ENCODE peak calls at places on chromosomes 1 and 21, in eight cellular contexts. One of them, this sample, is unnamed.

GRCh38 chr1:21268281-21269239 is 21.7 kb downstream of the ECE1 start:
- DNase-seq in cardiac muscle cell: no peak
- DNase-seq in AG10803: no peak
- DNase-seq in right lobe of liver: peak
- DNase-seq in RWPE2: no peak
- DNase-seq in IMR-90: no peak
- DNase-seq in breast epithelium: peak
- DNase-seq in GM23338: no peak
- DNase-seq in this sample: no peak

GRCh38 chr1:16009678-16010077 is 5.6 kb downstream of the SRARP start:
- DNase-seq in cardiac muscle cell: no peak
- DNase-seq in AG10803: no peak
- DNase-seq in right lobe of liver: peak
- DNase-seq in RWPE2: no peak
- DNase-seq in IMR-90: no peak
- DNase-seq in breast epithelium: no peak
- DNase-seq in GM23338: no peak
- DNase-seq in this sample: no peak

GRCh38 chr1:77273891-77274290 is 7.9 kb upstream of the AK5 start:
- DNase-seq in cardiac muscle cell: no peak
- DNase-seq in AG10803: peak
- DNase-seq in right lobe of liver: no peak
- DNase-seq in RWPE2: no peak
- DNase-seq in IMR-90: peak
- DNase-seq in breast epithelium: no peak
- DNase-seq in GM23338: no peak
- DNase-seq in this sample: peak

GRCh38 chr1:204419064-204419403 is 7.4 kb upstream of the PPP1R15B start:
- DNase-seq in cardiac muscle cell: no peak
- DNase-seq in AG10803: peak
- DNase-seq in right lobe of liver: no peak
- DNase-seq in RWPE2: no peak
- DNase-seq in IMR-90: peak
- DNase-seq in breast epithelium: no peak
- DNase-seq in GM23338: no peak
- DNase-seq in this sample: peak

GRCh38 chr1:38271116-38271633 is 224.6 kb upstream of the POU3F1 start:
- DNase-seq in cardiac muscle cell: no peak
- DNase-seq in AG10803: no peak
- DNase-seq in right lobe of liver: no peak
- DNase-seq in RWPE2: no peak
- DNase-seq in IMR-90: no peak
- DNase-seq in breast epithelium: no peak
- DNase-seq in GM23338: no peak
- DNase-seq in this sample: no peak

GRCh38 chr1:92756537-92756936 is 28.4 kb downstream of the EVI5 start:
- DNase-seq in cardiac muscle cell: no peak
- DNase-seq in AG10803: peak
- DNase-seq in right lobe of liver: no peak
- DNase-seq in RWPE2: no peak
- DNase-seq in IMR-90: peak
- DNase-seq in breast epithelium: no peak
- DNase-seq in GM23338: no peak
- DNase-seq in this sample: no peak

GRCh38 chr1:172883387-172883791 is 167.4 kb downstream of the TNFSF18 start:
- DNase-seq in cardiac muscle cell: no peak
- DNase-seq in AG10803: peak
- DNase-seq in right lobe of liver: no peak
- DNase-seq in RWPE2: no peak
- DNase-seq in IMR-90: no peak
- DNase-seq in breast epithelium: no peak
- DNase-seq in GM23338: no peak
- DNase-seq in this sample: peak

GRCh38 chr1:219555031-219555667 is 57.8 kb downstream of the ZC3H11B start:
- DNase-seq in cardiac muscle cell: no peak
- DNase-seq in AG10803: peak
- DNase-seq in right lobe of liver: no peak
- DNase-seq in RWPE2: no peak
- DNase-seq in IMR-90: peak
- DNase-seq in breast epithelium: no peak
- DNase-seq in GM23338: peak
- DNase-seq in this sample: peak

GRCh38 chr21:36437745-36438128 is 42.2 kb downstream of the CLDN14 start:
- DNase-seq in cardiac muscle cell: no peak
- DNase-seq in AG10803: peak
- DNase-seq in right lobe of liver: peak
- DNase-seq in RWPE2: no peak
- DNase-seq in IMR-90: peak
- DNase-seq in breast epithelium: no peak
- DNase-seq in GM23338: no peak
- DNase-seq in this sample: peak

GRCh38 chr1:180424848-180425457 is 77.4 kb downstream of the ACBD6 start:
- DNase-seq in cardiac muscle cell: no peak
- DNase-seq in AG10803: no peak
- DNase-seq in right lobe of liver: no peak
- DNase-seq in RWPE2: no peak
- DNase-seq in IMR-90: no peak
- DNase-seq in breast epithelium: no peak
- DNase-seq in GM23338: no peak
- DNase-seq in this sample: no peak

GRCh38 chr1:243336163-243336562 is 80.3 kb downstream of the SDCCAG8 start:
- DNase-seq in cardiac muscle cell: no peak
- DNase-seq in AG10803: no peak
- DNase-seq in right lobe of liver: no peak
- DNase-seq in RWPE2: no peak
- DNase-seq in IMR-90: no peak
- DNase-seq in breast epithelium: no peak
- DNase-seq in GM23338: no peak
- DNase-seq in this sample: no peak

GRCh38 chr1:118504867-118505266 is 319.8 kb upstream of the SPAG17 start:
- DNase-seq in cardiac muscle cell: no peak
- DNase-seq in AG10803: no peak
- DNase-seq in right lobe of liver: no peak
- DNase-seq in RWPE2: no peak
- DNase-seq in IMR-90: no peak
- DNase-seq in breast epithelium: no peak
- DNase-seq in GM23338: no peak
- DNase-seq in this sample: no peak

GRCh38 chr1:205356424-205357151 is at the start of gene KLHDC8A:
- DNase-seq in cardiac muscle cell: no peak
- DNase-seq in AG10803: no peak
- DNase-seq in right lobe of liver: no peak
- DNase-seq in RWPE2: no peak
- DNase-seq in IMR-90: no peak
- DNase-seq in breast epithelium: no peak
- DNase-seq in GM23338: peak
- DNase-seq in this sample: no peak

GRCh38 chr1:229456016-229456415 is 22.1 kb upstream of the ACTA1 start:
- DNase-seq in cardiac muscle cell: no peak
- DNase-seq in AG10803: no peak
- DNase-seq in right lobe of liver: no peak
- DNase-seq in RWPE2: no peak
- DNase-seq in IMR-90: no peak
- DNase-seq in breast epithelium: no peak
- DNase-seq in GM23338: no peak
- DNase-seq in this sample: no peak

GRCh38 chr1:47827032-47827585 is 170.1 kb downstream of the TRABD2B start:
- DNase-seq in cardiac muscle cell: no peak
- DNase-seq in AG10803: no peak
- DNase-seq in right lobe of liver: no peak
- DNase-seq in RWPE2: no peak
- DNase-seq in IMR-90: no peak
- DNase-seq in breast epithelium: no peak
- DNase-seq in GM23338: no peak
- DNase-seq in this sample: no peak

GRCh38 chr1:179558078-179558477 is 17.7 kb downstream of the NPHS2 start:
- DNase-seq in cardiac muscle cell: no peak
- DNase-seq in AG10803: no peak
- DNase-seq in right lobe of liver: no peak
- DNase-seq in RWPE2: no peak
- DNase-seq in IMR-90: no peak
- DNase-seq in breast epithelium: no peak
- DNase-seq in GM23338: no peak
- DNase-seq in this sample: no peak

GRCh38 chr1:156394835-156395461 is 25.9 kb downstream of the RHBG start:
- DNase-seq in cardiac muscle cell: no peak
- DNase-seq in AG10803: no peak
- DNase-seq in right lobe of liver: no peak
- DNase-seq in RWPE2: no peak
- DNase-seq in IMR-90: no peak
- DNase-seq in breast epithelium: no peak
- DNase-seq in GM23338: no peak
- DNase-seq in this sample: no peak

GRCh38 chr1:166086113-166086908 is 80.5 kb downstream of the FAM78B start:
- DNase-seq in cardiac muscle cell: no peak
- DNase-seq in AG10803: no peak
- DNase-seq in right lobe of liver: no peak
- DNase-seq in RWPE2: no peak
- DNase-seq in IMR-90: no peak
- DNase-seq in breast epithelium: no peak
- DNase-seq in GM23338: no peak
- DNase-seq in this sample: no peak

GRCh38 chr1:162305969-162306368 is 70.7 kb downstream of the SPATA46 start:
- DNase-seq in cardiac muscle cell: no peak
- DNase-seq in AG10803: no peak
- DNase-seq in right lobe of liver: no peak
- DNase-seq in RWPE2: no peak
- DNase-seq in IMR-90: peak
- DNase-seq in breast epithelium: no peak
- DNase-seq in GM23338: no peak
- DNase-seq in this sample: peak

GRCh38 chr1:202158810-202159533 is 1.4 kb downstream of the PTPN7 start:
- DNase-seq in cardiac muscle cell: no peak
- DNase-seq in AG10803: no peak
- DNase-seq in right lobe of liver: no peak
- DNase-seq in RWPE2: no peak
- DNase-seq in IMR-90: no peak
- DNase-seq in breast epithelium: no peak
- DNase-seq in GM23338: peak
- DNase-seq in this sample: no peak

GRCh38 chr1:119204169-119204568 is 63.7 kb upstream of the WARS2 start:
- DNase-seq in cardiac muscle cell: no peak
- DNase-seq in AG10803: peak
- DNase-seq in right lobe of liver: no peak
- DNase-seq in RWPE2: no peak
- DNase-seq in IMR-90: no peak
- DNase-seq in breast epithelium: no peak
- DNase-seq in GM23338: no peak
- DNase-seq in this sample: no peak

GRCh38 chr1:107740574-107740973 is 224.4 kb downstream of the VAV3 start:
- DNase-seq in cardiac muscle cell: no peak
- DNase-seq in AG10803: no peak
- DNase-seq in right lobe of liver: no peak
- DNase-seq in RWPE2: no peak
- DNase-seq in IMR-90: no peak
- DNase-seq in breast epithelium: no peak
- DNase-seq in GM23338: no peak
- DNase-seq in this sample: no peak
- TF ChIP-seq CTCF in cardiac muscle cell: no peak
- TF ChIP-seq CTCF in AG10803: no peak
- TF ChIP-seq CTCF in right lobe of liver: no peak
- TF ChIP-seq CTCF in RWPE2: no peak
- TF ChIP-seq CTCF in IMR-90: no peak
- TF ChIP-seq CTCF in breast epithelium: no peak
- TF ChIP-seq CTCF in GM23338: no peak
- TF ChIP-seq CTCF in this sample: no peak

DNA sequence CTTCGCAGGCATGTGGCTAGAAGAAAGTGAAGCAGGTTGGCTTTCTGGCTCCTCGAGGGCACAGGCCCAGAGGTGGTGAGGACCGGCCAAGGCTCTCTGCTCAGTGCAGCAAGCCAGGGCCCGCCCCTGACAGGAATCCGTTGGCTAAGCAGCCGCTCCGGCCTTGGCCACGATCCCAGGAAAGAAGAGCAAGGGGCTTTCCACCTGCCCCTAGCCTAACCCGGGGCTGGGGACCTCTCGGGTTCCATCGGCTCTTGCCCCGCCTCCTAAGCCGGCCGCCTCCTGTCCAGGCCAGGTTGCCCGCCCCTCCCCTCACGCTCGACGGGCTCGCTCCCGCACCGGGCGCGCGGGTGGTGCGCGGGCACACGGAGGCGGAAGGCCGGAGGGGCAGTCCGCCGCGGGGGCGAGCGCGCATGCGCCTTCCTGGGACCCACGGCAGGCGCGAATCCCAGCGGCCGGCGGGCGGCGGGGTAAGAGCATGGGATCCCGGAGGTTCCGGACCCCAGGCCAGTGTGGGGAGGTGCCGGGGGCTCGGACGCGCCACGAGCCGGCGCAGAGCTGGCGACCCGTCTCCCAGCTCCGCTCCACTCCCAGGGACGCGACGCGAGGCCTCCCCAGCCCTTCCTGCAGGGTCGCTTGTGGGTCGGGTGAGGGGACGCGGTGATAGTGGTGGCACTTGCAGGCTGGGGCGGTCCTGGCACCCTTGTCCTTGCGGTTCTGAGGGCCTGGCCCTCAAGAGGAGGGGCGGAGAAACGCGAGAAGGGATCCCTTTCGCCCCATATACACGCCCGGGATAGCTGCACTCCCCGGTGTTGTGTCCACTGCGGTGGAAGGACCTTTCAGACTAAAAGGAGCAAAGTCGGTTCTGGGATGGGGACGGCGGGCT is at the start of gene ALG6:
- DNase-seq in cardiac muscle cell: peak
- DNase-seq in AG10803: peak
- DNase-seq in right lobe of liver: peak
- DNase-seq in RWPE2: peak
- DNase-seq in IMR-90: peak
- DNase-seq in breast epithelium: peak
- DNase-seq in GM23338: peak
- DNase-seq in this sample: peak
- TF ChIP-seq CTCF in cardiac muscle cell: no peak
- TF ChIP-seq CTCF in AG10803: no peak
- TF ChIP-seq CTCF in right lobe of liver: no peak
- TF ChIP-seq CTCF in RWPE2: no peak
- TF ChIP-seq CTCF in IMR-90: peak
- TF ChIP-seq CTCF in breast epithelium: no peak
- TF ChIP-seq CTCF in GM23338: no peak
- TF ChIP-seq CTCF in this sample: no peak

GRCh38 chr1:111507411-111508201 is 4.2 kb upstream of the ADORA3 start:
- DNase-seq in cardiac muscle cell: peak
- DNase-seq in AG10803: peak
- DNase-seq in right lobe of liver: peak
- DNase-seq in RWPE2: no peak
- DNase-seq in IMR-90: peak
- DNase-seq in breast epithelium: no peak
- DNase-seq in GM23338: peak
- DNase-seq in this sample: peak
- TF ChIP-seq CTCF in cardiac muscle cell: peak
- TF ChIP-seq CTCF in AG10803: peak
- TF ChIP-seq CTCF in right lobe of liver: no peak
- TF ChIP-seq CTCF in RWPE2: no peak
- TF ChIP-seq CTCF in IMR-90: peak
- TF ChIP-seq CTCF in breast epithelium: no peak
- TF ChIP-seq CTCF in GM23338: no peak
- TF ChIP-seq CTCF in this sample: no peak

DNA sequence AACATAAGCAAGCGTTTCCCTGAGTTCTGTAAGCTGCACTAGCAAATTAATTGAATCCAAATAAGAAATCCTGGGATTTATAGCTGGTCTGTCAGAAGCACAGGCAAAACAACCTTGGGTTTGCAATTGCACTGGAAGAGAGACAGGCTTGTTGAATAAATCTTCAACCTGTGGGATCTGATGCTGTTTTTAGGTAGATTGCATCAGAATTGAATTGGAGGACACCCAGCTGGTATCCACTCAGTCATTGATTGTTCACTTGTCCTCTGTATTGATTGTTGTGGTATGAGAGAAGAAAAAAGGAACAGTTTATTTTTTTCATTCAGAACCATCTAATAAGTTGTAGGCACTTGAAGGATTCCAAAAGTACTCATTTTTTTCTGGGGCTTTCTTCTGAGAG is 497.4 kb downstream of the SIPA1L2 start:
- DNase-seq in cardiac muscle cell: no peak
- DNase-seq in AG10803: no peak
- DNase-seq in right lobe of liver: no peak
- DNase-seq in RWPE2: no peak
- DNase-seq in IMR-90: no peak
- DNase-seq in breast epithelium: no peak
- DNase-seq in GM23338: no peak
- DNase-seq in this sample: no peak
- TF ChIP-seq CTCF in cardiac muscle cell: no peak
- TF ChIP-seq CTCF in AG10803: no peak
- TF ChIP-seq CTCF in right lobe of liver: no peak
- TF ChIP-seq CTCF in RWPE2: no peak
- TF ChIP-seq CTCF in IMR-90: no peak
- TF ChIP-seq CTCF in breast epithelium: no peak
- TF ChIP-seq CTCF in GM23338: no peak
- TF ChIP-seq CTCF in this sample: no peak